ENCODE peak calls at places on chromosomes 16 and 17, in four cellular contexts. I is AG10803, W is Caco-2, R is tibial nerve. H is an unnamed sample.

GRCh38 chr17:66272699-66273390 is 29.6 kb upstream of the PRKCA start:
- DNase-seq in I (peak; percentile 82), W (no peak), R (no peak), H (no peak)

GRCh38 chr16:30761427-30761927 is 385 bp downstream of the CFAP119 start:
- DNase-seq in R (no peak), I (no peak), W (peak; percentile 34), H (no peak)

GRCh38 chr16:81699596-81699995 is 79.5 kb upstream of the PLCG2 start:
- DNase-seq in I (no peak), R (no peak), W (no peak), H (no peak)

GRCh38 chr17:16123531-16123930 is 91.8 kb downstream of the NCOR1 start:
- DNase-seq in R (no peak), I (no peak), W (no peak), H (no peak)

GRCh38 chr17:15444805-15445204 is 22.6 kb downstream of the CDRT4 start:
- DNase-seq in I (peak; percentile 30), W (no peak), R (no peak), H (no peak)

GRCh38 chr17:51044964-51045363 is 75.7 kb downstream of the SPAG9 start:
- DNase-seq in R (no peak), W (no peak), I (no peak), H (no peak)

GRCh38 chr17:78396436-78397335 is 18.2 kb downstream of the PGS1 start:
- DNase-seq in I (no peak), R (no peak), W (no peak), H (peak; percentile 51)

GRCh38 chr16:89297156-89297869 is 79.8 kb downstream of the ZNF778 start:
- DNase-seq in I (peak; percentile 37), R (no peak), W (no peak), H (no peak)

GRCh38 chr16:22942812-22943211 is 128.8 kb downstream of the HS3ST2 start:
- DNase-seq in W (no peak), R (no peak), I (no peak), H (no peak)

GRCh38 chr17:72353502-72353901 is 232.7 kb downstream of the SOX9 start:
- DNase-seq in R (no peak), W (no peak), I (no peak), H (no peak)

GRCh38 chr16:55622930-55623561 is 32.7 kb upstream of the SLC6A2 start:
- DNase-seq in R (no peak), W (peak; percentile 69), I (no peak), H (no peak)

GRCh38 chr16:4373909-4374742 is 2.5 kb downstream of the VASN start:
- DNase-seq in I (peak; percentile 99), R (peak; percentile 89), W (peak; percentile 28), H (peak; percentile 68)

GRCh38 chr16:69520800-69521602 is 44.8 kb upstream of the NFAT5 start:
- DNase-seq in I (peak; percentile 71), R (no peak), W (peak; percentile 38), H (no peak)

GRCh38 chr17:60168654-60169053 is 18.9 kb downstream of the CA4 start:
- DNase-seq in R (no peak), I (no peak), W (no peak), H (no peak)

GRCh38 chr17:48127371-48128051 is 19.9 kb downstream of the SNX11 start:
- DNase-seq in R (no peak), W (no peak), I (peak; percentile 46), H (no peak)

GRCh38 chr16:75770051-75770450 is 43.8 kb upstream of the CPHXL start:
- DNase-seq in I (no peak), W (no peak), R (no peak), H (no peak)

GRCh38 chr16:29000019-29000418 is 15.2 kb downstream of the LAT start:
- DNase-seq in R (no peak), W (no peak), I (no peak), H (no peak)

GRCh38 chr16:4339909-4340308 is 11.2 kb downstream of the PAM16 start:
- DNase-seq in W (no peak), R (no peak), I (peak; percentile 40), H (no peak)

DNA sequence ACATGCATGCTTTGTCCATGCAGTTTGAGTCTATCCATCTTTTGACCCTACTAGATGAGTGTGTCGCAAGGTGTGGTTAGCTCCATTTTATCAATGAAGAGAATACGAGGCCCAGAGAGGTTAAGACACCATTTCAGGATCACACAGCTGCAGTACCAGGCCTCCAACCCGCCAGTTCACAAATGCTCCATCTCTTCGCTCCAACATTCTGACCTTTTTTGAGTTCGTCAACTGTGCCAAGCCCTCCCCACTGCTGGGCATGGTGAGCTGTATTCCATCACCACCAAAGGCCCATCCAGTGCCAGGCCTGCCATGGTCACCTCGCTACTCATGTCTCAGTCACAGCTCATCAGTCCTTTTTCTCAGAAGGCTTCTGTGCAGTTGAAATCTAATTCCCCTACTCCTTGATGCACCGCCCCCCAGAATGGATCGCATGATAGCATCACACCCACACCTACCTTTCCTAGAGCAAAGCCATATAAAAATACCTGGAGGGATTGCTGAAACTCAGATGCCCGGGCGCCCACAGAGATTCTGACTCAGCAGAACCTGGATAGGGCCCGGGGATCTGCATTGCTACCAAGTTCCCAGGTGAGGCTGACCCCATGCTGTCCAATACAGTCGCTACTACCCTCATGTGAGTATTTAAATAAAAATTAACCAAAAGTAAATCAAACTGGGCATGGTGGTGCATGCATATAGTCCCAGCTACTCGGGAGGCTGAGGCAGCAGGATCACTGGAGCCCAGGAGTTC is 38.0 kb downstream of the ZNF423 start:
- DNase-seq in W (no peak), R (no peak), I (no peak), H (no peak)
- H3K4me3 ChIP-seq in W (no peak overlapping the region), R (no peak overlapping the region), I (no peak overlapping the region), H (no peak overlapping the region)

GRCh38 chr16:11670171-11671131 is 2.2 kb downstream of the SNN start:
- DNase-seq in R (no peak), I (no peak), W (no peak), H (no peak)
- H3K4me3 ChIP-seq in R (no peak overlapping the region), I (no peak overlapping the region), W (no peak overlapping the region), H (no peak overlapping the region)

DNA sequence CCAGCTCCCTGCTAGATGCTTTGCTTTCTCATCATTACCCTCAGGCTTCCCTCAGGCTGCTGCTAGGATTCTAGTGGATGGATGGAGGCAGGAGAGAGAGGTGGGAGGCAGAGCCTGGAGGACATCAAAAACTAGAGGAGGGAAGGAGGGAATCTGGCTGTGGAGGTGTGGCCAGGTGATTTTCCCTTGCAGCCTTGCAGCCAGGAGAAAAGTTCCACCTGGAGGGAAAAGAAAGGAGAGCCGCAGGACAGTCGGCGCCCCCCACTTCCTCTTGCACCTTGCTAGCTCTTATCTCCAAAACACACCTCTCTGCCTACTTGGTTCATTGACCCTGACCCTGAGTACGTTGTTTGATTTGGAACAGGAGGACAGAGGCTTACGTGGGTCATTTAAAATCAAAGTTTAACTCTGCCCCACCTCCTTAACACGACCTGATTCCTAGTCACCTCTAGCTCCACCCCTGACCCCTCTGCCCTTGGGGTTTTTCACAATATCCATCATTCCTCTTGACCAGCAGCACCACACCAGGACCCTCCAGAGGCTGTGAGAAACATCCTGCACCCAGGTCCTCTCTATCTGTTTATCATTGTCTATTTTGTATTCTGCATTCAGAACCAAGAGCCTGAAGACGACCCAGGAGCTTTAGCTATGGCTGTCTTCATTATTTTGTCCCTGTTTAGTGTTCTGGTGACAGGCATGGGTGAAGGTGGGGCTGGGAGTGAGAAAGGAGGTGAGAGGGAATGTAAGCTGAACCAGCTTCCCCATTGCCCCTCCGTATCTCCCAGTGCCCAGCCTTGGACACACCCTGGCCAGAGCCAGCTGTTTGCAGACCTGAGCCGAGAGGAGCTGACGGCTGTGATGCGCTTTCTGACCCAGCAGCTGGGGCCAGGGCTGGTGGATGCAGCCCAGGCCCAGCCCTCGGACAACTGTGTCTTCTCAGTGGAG is 15.9 kb downstream of the AOC3 start:
- DNase-seq in W (no peak), I (no peak), R (no peak), H (no peak)
- H3K4me3 ChIP-seq in W (no peak overlapping the region), I (no peak overlapping the region), R (no peak overlapping the region), H (no peak overlapping the region)

DNA sequence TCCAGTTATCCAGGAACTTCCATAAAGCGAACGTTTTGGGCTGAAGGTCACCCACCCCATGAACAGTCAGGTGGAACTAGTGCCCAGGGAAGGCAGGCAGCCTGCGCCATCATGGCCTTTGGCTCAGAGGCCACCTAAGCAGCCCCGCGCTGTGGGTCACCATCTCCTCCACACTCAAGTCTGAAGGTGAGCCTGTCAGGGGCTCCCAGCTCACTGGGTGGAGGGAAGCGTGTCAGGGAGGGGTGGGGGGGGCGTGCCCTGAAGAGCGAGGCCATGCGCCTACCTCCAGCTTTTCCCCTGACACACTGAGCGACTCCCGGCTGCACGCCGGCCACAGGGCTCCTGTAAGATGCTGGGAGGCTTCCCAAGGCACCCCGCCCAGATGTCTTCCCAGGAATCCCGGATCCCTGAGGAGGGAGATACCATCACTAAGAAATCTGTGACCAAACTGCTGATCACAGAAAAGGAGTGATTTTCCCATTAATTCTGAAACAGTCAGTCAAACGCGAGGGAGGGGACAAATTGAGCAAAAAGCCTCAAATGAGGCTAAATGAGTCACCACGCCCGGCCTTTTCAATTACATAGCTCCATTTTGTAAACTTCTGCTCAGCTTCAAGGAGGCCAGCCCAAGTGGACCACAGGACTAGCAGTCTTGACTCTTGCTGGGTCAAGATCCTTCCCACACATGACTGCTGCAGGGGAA is 26.5 kb upstream of the SLC25A19 start:
- DNase-seq in R (no peak), I (peak; percentile 43), W (no peak), H (no peak)
- H3K4me3 ChIP-seq in R (no peak overlapping the region), I (no peak overlapping the region), W (no peak overlapping the region), H (no peak overlapping the region)

GRCh38 chr17:45114117-45114932 is 18.0 kb downstream of the PLCD3 start:
- DNase-seq in W (peak; percentile 40), I (no peak), R (no peak), H (no peak)

GRCh38 chr17:45113424-45113754 is 18.9 kb downstream of the PLCD3 start:
- DNase-seq in R (no peak), W (no peak), I (no peak), H (no peak)

GRCh38 chr17:45110676-45111611 is 21.4 kb downstream of the PLCD3 start:
- DNase-seq in W (no peak), I (peak; percentile 74), R (no peak), H (peak; percentile 76)

GRCh38 chr17:45111838-45112237 is 20.5 kb downstream of the PLCD3 start:
- DNase-seq in W (no peak), R (no peak), I (no peak), H (no peak)

GRCh38 chr17:45112559-45113423 is 19.5 kb downstream of the PLCD3 start:
- DNase-seq in R (no peak), I (no peak), W (no peak), H (no peak)
- H3K4me3 ChIP-seq in R (no peak overlapping the region), I (no peak overlapping the region), W (no peak overlapping the region), H (no peak overlapping the region)

GRCh38 chr17:40068129-40068581 is 5.4 kb downstream of the THRA start:
- DNase-seq in W (no peak), R (peak; percentile 21), I (no peak), H (no peak)
- H3K4me3 ChIP-seq in W (no peak overlapping the region), R (peak overlapping the region; percentile 15), I (peak overlapping the region; percentile 41), H (peak overlapping the region; percentile 41)

H was measured in heart right ventricle.